ENCODE peak calls at places on chromosomes 13 and 19, in eight cellular contexts. F is endothelial cell, N is cardiac muscle cell, R is stomach, O is upper lobe of right lung, P is lower leg skin, C is GM20000, B is activated B cell treated with CpG ODN at 0.5 μM for 24 hours. U is an unnamed sample.

GRCh38 chr19:2540251-2540645 is 64.3 kb downstream of the GADD45B start:
- DNase-seq in B (no peak), P (no peak), N (no peak), F (no peak), R (no peak), O (no peak), C (no peak), U (no peak)

GRCh38 chr19:34962281-34962944 is 1.6 kb downstream of the ZNF792 start:
- DNase-seq in O (no peak), N (no peak), F (peak), B (no peak), R (no peak), P (no peak), C (no peak), U (no peak)

GRCh38 chr19:44003461-44004134 is 841 bp downstream of the ZNF230 start:
- DNase-seq in R (no peak), B (peak), N (peak), P (no peak), O (peak), F (no peak), C (peak), U (no peak)

GRCh38 chr13:80562423-80562822 is 221.5 kb upstream of the SPRY2 start:
- DNase-seq in F (no peak), N (no peak), B (no peak), R (no peak), C (no peak), P (no peak), O (no peak), U (no peak)

GRCh38 chr13:75416327-75417005 is 65.5 kb downstream of the TBC1D4 start:
- DNase-seq in R (no peak), O (no peak), B (no peak), N (peak), C (no peak), F (no peak), P (no peak), U (no peak)

GRCh38 chr13:64164435-64164834 is 2748.8 kb upstream of the PCDH20 start:
- DNase-seq in P (no peak), N (no peak), F (no peak), R (no peak), C (no peak), B (no peak), O (peak), U (no peak)

GRCh38 chr19:21698215-21698614 is 69.2 kb downstream of the ZNF100 start:
- DNase-seq in R (no peak), B (no peak), C (no peak), P (no peak), N (peak), F (no peak), O (no peak), U (no peak)

GRCh38 chr13:99941086-99941485 is 30.5 kb downstream of the ZIC5 start:
- DNase-seq in O (no peak), C (no peak), B (no peak), R (no peak), P (no peak), F (no peak), N (no peak), U (no peak)

GRCh38 chr19:50500060-50500752 is 10.8 kb downstream of the JOSD2 start:
- DNase-seq in O (no peak), F (no peak), C (peak), P (no peak), R (no peak), B (no peak), N (peak), U (no peak)

GRCh38 chr19:52566588-52566987 is 3.5 kb upstream of the ZNF701 start:
- DNase-seq in O (no peak), P (no peak), C (no peak), F (no peak), B (no peak), R (no peak), N (no peak), U (no peak)

GRCh38 chr19:33254245-33254824 is 28.7 kb upstream of the SLC7A10 start:
- DNase-seq in N (no peak), P (no peak), C (no peak), B (no peak), F (no peak), R (no peak), O (no peak), U (no peak)

GRCh38 chr13:95652821-95653220 is 8.3 kb upstream of the DZIP1 start:
- DNase-seq in C (no peak), F (no peak), R (no peak), O (no peak), B (no peak), P (no peak), N (peak), U (no peak)

GRCh38 chr13:103539265-103539664 is 473.0 kb upstream of the SLC10A2 start:
- DNase-seq in N (peak), R (no peak), P (no peak), O (peak), F (peak), B (no peak), C (no peak), U (no peak)

GRCh38 chr13:111270126-111270525 is 50.3 kb upstream of the TEX29 start:
- DNase-seq in F (no peak), R (no peak), O (no peak), C (no peak), B (no peak), P (no peak), N (no peak), U (no peak)

GRCh38 chr19:30314056-30314804 is 58.0 kb upstream of the ZNF536 start:
- DNase-seq in R (no peak), N (no peak), O (no peak), F (no peak), B (no peak), P (no peak), C (no peak), U (no peak)

GRCh38 chr13:112774829-112775565 is 85.2 kb downstream of the ATP11A start:
- DNase-seq in C (no peak), R (no peak), N (no peak), B (no peak), F (no peak), P (no peak), O (no peak), U (no peak)

GRCh38 chr13:30857636-30858035 is 48.4 kb upstream of the MEDAG start:
- DNase-seq in F (no peak), N (no peak), B (no peak), R (no peak), O (no peak), C (no peak), P (no peak), U (no peak)

GRCh38 chr13:103255587-103256301 is 189.5 kb upstream of the SLC10A2 start:
- DNase-seq in O (no peak), P (no peak), B (no peak), N (no peak), C (no peak), F (no peak), R (no peak), U (no peak)

GRCh38 chr13:93881418-93881817 is 598.1 kb downstream of the DCT start:
- DNase-seq in N (no peak), B (no peak), F (no peak), R (no peak), O (no peak), P (no peak), C (no peak), U (no peak)

GRCh38 chr19:17797397-17798201 is 2.7 kb downstream of the B3GNT3 start:
- DNase-seq in R (peak), N (no peak), C (no peak), P (no peak), O (no peak), B (no peak), F (no peak), U (no peak)

GRCh38 chr13:38223093-38223492 is 126.6 kb upstream of the UFM1 start:
- DNase-seq in O (no peak), C (no peak), N (peak), B (no peak), R (no peak), F (peak), P (no peak), U (no peak)

GRCh38 chr13:31209172-31209818 is 9.5 kb downstream of the B3GLCT start:
- DNase-seq in C (no peak), N (peak), R (peak), F (no peak), B (no peak), P (peak), O (no peak), U (no peak)

GRCh38 chr19:5484398-5485285 is 29.4 kb downstream of the ZNRF4 start:
- DNase-seq in B (no peak), F (no peak), C (no peak), N (peak), R (peak), P (no peak), O (no peak), U (peak)

GRCh38 chr19:38082256-38083118 is 141.5 kb downstream of the DPF1 start:
- DNase-seq in R (no peak), O (no peak), F (no peak), N (no peak), C (no peak), B (no peak), P (no peak), U (no peak)

GRCh38 chr13:114066956-114067355 is 65.5 kb downstream of the RASA3 start:
- DNase-seq in O (peak), R (no peak), F (no peak), C (no peak), N (no peak), B (no peak), P (no peak), U (no peak)

GRCh38 chr19:13060233-13060963 is 42.3 kb downstream of the LYL1 start:
- DNase-seq in F (no peak), B (no peak), N (no peak), R (no peak), C (no peak), O (peak), P (no peak), U (peak)

GRCh38 chr19:35157431-35157830 is 2.9 kb downstream of the FXYD5 start:
- DNase-seq in N (no peak), R (no peak), B (no peak), C (no peak), F (no peak), P (no peak), O (no peak), U (no peak)

GRCh38 chr19:6373813-6374108 is 1.2 kb downstream of the ALKBH7 start:
- DNase-seq in O (no peak), N (no peak), R (no peak), C (no peak), P (no peak), B (no peak), F (no peak), U (no peak)

GRCh38 chr13:34340534-34340933 is 522.6 kb downstream of the RFC3 start:
- DNase-seq in B (no peak), N (no peak), O (no peak), C (no peak), F (no peak), R (peak), P (peak), U (no peak)

GRCh38 chr19:574658-575526 is 2.5 kb downstream of the BSG start:
- DNase-seq in N (peak), B (no peak), P (no peak), R (peak), F (no peak), C (peak), O (no peak), U (no peak)

GRCh38 chr13:69970521-69970920 is 137.1 kb upstream of the ATXN8OS start:
- DNase-seq in R (no peak), B (no peak), P (no peak), O (no peak), C (no peak), F (no peak), N (no peak), U (no peak)

GRCh38 chr19:10915511-10916091 is 12.8 kb downstream of the YIPF2 start:
- DNase-seq in B (no peak), O (no peak), R (peak), N (no peak), F (no peak), P (peak), C (no peak), U (no peak)

GRCh38 chr19:48639483-48640375 is 2.5 kb upstream of the DBP start:
- DNase-seq in F (no peak), P (no peak), B (no peak), N (no peak), O (no peak), R (no peak), C (no peak), U (no peak)

GRCh38 chr19:23070353-23070781 is 46.5 kb upstream of the ZNF730 start:
- DNase-seq in P (peak), F (no peak), N (no peak), R (no peak), B (no peak), O (no peak), C (peak), U (no peak)
- TF ChIP-seq CTCF in P (no peak), F (no peak), N (peak), R (no peak), B (no peak), O (peak), C (peak), U (no peak)

GRCh38 chr19:56211718-56212117 is 9.6 kb downstream of the ZSCAN5C start:
- DNase-seq in N (no peak), R (no peak), O (no peak), P (no peak), F (no peak), C (no peak), B (no peak), U (no peak)

GRCh38 chr19:56221851-56222250 is 19.8 kb downstream of the ZSCAN5C start:
- DNase-seq in B (no peak), N (no peak), C (no peak), O (no peak), F (no peak), R (no peak), P (no peak), U (no peak)

GRCh38 chr19:56222901-56223300 is 20.8 kb downstream of the ZSCAN5C start:
- DNase-seq in N (no peak), P (no peak), O (no peak), F (no peak), C (no peak), B (no peak), R (no peak), U (no peak)

DNA sequence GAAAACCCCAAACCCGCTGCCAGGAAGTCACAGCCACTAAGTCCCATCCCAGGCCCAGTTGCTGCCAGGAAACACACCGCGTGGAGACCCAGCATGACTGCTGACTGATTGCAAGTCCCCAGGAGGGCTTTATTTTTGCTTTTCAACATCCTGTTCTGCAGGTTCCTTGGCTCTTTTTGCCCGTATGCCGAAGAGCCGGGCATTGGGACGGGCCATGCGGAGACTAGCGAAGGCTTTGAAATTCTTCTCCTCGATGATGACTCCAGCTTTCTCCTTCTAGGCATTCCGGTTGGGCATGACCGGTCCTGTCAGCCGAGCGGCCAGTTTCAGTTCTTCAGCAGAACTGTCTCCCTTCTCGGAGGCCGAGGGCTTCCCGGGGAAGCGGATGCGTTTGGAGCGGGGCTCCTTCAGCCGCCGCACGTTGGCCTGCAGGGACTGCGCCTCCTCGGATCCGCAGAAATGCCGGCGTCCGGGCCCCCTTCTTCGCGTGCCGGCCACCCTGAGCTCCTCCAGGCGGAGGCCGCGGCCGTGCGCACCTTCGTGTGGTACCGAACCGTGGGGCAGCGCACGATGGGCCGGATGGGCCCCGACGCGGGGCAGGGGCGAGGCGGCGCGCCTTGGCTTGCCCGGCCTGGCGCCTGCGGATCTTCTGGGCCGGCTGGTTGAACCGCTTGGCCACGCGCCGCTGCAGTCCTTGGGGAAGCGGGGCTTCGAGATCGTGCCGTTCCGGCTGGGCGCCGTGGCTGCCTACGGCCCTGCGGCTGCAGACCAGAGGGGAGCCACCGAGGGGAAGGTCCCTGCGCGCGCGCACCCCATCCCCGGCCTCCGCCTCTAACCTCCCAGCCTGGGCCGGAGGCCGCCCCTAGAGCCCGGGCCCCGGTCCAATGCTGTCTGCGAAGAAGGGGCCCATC is 15.2 kb downstream of the ZSCAN5C start:
- DNase-seq in B (no peak), P (peak), C (peak), F (peak), O (no peak), N (no peak), R (no peak), U (peak)
- TF ChIP-seq CTCF in B (no peak), P (no peak), C (no peak), F (no peak), O (no peak), N (no peak), R (no peak), U (no peak)

GRCh38 chr13:32415019-32415418 is 12.9 kb downstream of the N4BP2L1 start:
- DNase-seq in N (no peak), P (no peak), O (no peak), R (no peak), B (no peak), C (no peak), F (peak), U (no peak)
- TF ChIP-seq CTCF in N (peak), P (no peak), O (peak), R (peak), B (no peak), C (peak), F (peak), U (peak)

DNA sequence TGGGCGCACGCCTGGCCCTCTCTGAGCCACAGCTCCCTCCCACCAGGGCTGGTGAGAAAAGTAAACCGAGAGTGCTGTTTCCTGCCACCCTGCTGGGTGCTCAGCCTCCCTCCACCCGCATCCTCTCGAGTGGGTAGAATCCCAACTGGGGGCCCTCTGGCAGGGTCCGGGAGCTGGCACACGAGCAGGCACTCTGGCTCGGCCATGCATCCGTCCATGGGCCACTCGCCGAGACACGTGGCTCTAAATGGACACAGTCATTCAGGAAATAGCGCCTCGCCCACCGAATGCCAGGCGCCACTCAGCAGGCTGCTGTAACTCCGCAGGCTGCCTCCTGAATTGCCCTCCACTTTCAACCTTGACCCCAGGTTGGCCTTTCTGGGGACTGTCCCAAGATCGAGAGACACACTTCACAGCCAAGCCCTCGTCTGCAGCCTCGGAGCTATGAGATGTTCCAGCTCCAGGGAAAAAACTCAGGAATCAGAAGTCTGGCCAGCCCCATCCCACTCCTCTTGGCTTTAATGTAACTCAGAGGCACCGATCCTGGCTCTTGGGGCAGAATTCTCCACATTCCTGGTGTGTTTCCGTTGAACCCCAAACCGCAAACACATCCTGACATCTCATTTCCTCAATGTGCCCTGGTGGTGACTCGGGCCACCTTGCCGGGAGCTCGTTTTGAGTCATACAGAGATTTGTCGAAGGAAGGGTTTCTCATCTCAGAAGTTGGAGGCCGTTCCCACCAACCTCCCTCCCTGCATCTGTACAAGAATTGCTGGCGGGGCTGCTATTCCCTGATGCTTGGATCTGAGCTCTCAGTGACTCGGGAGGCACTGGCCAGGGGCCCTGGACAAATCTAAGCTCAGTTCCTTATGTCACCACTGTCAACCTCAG is 14.1 kb downstream of the KLF2 start:
- DNase-seq in B (no peak), P (no peak), N (no peak), F (no peak), R (no peak), O (peak), C (peak), U (no peak)
- TF ChIP-seq CTCF in B (no peak), P (no peak), N (no peak), F (no peak), R (no peak), O (no peak), C (no peak), U (no peak)

U was measured in progenitor cell of endocrine pancreas.